ENCODE peak calls at places on chromosomes 5 and 9, in five cellular contexts. One of them, this sample, is unnamed.
A peak's percentile ranks its signal among the peaks of the same experiment; 100 is the strongest.

GRCh38 chr9:95268681-95269080 is 48.8 kb downstream of the FANCC start:
- DNase-seq in IMR-90: peak; percentile 41
- DNase-seq in right atrium auricular region: no peak
- DNase-seq in cardiac muscle cell: peak; percentile 55
- DNase-seq in fibroblast of lung: peak; percentile 63
- DNase-seq in this sample: no peak

GRCh38 chr5:55438931-55439477 is 95.8 kb downstream of the PLPP1 start:
- DNase-seq in IMR-90: peak; percentile 82
- DNase-seq in right atrium auricular region: no peak
- DNase-seq in cardiac muscle cell: peak; percentile 76
- DNase-seq in fibroblast of lung: peak; percentile 87
- DNase-seq in this sample: no peak

GRCh38 chr5:109688647-109688998 is 1.1 kb upstream of the MAN2A1 start:
- DNase-seq in IMR-90: peak; percentile 28
- DNase-seq in right atrium auricular region: no peak
- DNase-seq in cardiac muscle cell: no peak
- DNase-seq in fibroblast of lung: peak; percentile 61
- DNase-seq in this sample: no peak

GRCh38 chr9:130343445-130343918 is 77.9 kb downstream of the HMCN2 start:
- DNase-seq in IMR-90: no peak
- DNase-seq in right atrium auricular region: no peak
- DNase-seq in cardiac muscle cell: no peak
- DNase-seq in fibroblast of lung: no peak
- DNase-seq in this sample: peak; percentile 48

GRCh38 chr9:36298566-36298965 is 40.3 kb upstream of the GNE start:
- DNase-seq in IMR-90: peak; percentile 25
- DNase-seq in right atrium auricular region: no peak
- DNase-seq in cardiac muscle cell: peak; percentile 61
- DNase-seq in fibroblast of lung: no peak
- DNase-seq in this sample: peak; percentile 30

GRCh38 chr5:106093149-106093548 is 1577.6 kb downstream of the EFNA5 start:
- DNase-seq in IMR-90: no peak
- DNase-seq in right atrium auricular region: no peak
- DNase-seq in cardiac muscle cell: no peak
- DNase-seq in fibroblast of lung: no peak
- DNase-seq in this sample: no peak

GRCh38 chr9:86700601-86701000 is 246.7 kb downstream of the GAS1 start:
- DNase-seq in IMR-90: peak; percentile 41
- DNase-seq in right atrium auricular region: peak; percentile 85
- DNase-seq in cardiac muscle cell: peak; percentile 87
- DNase-seq in fibroblast of lung: peak; percentile 61
- DNase-seq in this sample: no peak

GRCh38 chr5:138595396-138595795 is 20.2 kb upstream of the HSPA9 start:
- DNase-seq in IMR-90: no peak
- DNase-seq in right atrium auricular region: no peak
- DNase-seq in cardiac muscle cell: no peak
- DNase-seq in fibroblast of lung: no peak
- DNase-seq in this sample: no peak

GRCh38 chr9:129889936-129890717 is 54.9 kb downstream of the USP20 start:
- DNase-seq in IMR-90: no peak
- DNase-seq in right atrium auricular region: no peak
- DNase-seq in cardiac muscle cell: no peak
- DNase-seq in fibroblast of lung: no peak
- DNase-seq in this sample: no peak

GRCh38 chr9:93452710-93453046 is 703 bp downstream of the FAM120AOS start:
- DNase-seq in IMR-90: no peak
- DNase-seq in right atrium auricular region: no peak
- DNase-seq in cardiac muscle cell: no peak
- DNase-seq in fibroblast of lung: no peak
- DNase-seq in this sample: no peak

GRCh38 chr5:62969409-62970120 is 390.9 kb downstream of the LRRC70 start:
- DNase-seq in IMR-90: no peak
- DNase-seq in right atrium auricular region: no peak
- DNase-seq in cardiac muscle cell: no peak
- DNase-seq in fibroblast of lung: no peak
- DNase-seq in this sample: no peak

GRCh38 chr9:6764570-6765334 is 7.0 kb downstream of the KDM4C start:
- DNase-seq in IMR-90: no peak
- DNase-seq in right atrium auricular region: no peak
- DNase-seq in cardiac muscle cell: no peak
- DNase-seq in fibroblast of lung: no peak
- DNase-seq in this sample: no peak

GRCh38 chr5:10421841-10422691 is 19.6 kb upstream of the ROPN1L start:
- DNase-seq in IMR-90: no peak
- DNase-seq in right atrium auricular region: no peak
- DNase-seq in cardiac muscle cell: peak; percentile 50
- DNase-seq in fibroblast of lung: no peak
- DNase-seq in this sample: no peak

GRCh38 chr9:78122631-78123030 is 91.0 kb upstream of the GNAQ start:
- DNase-seq in IMR-90: no peak
- DNase-seq in right atrium auricular region: no peak
- DNase-seq in cardiac muscle cell: peak; percentile 32
- DNase-seq in fibroblast of lung: no peak
- DNase-seq in this sample: peak; percentile 84

GRCh38 chr5:32504923-32505596 is 60.5 kb upstream of the ZFR start:
- DNase-seq in IMR-90: peak; percentile 94
- DNase-seq in right atrium auricular region: peak; percentile 71
- DNase-seq in cardiac muscle cell: peak; percentile 97
- DNase-seq in fibroblast of lung: peak; percentile 98
- DNase-seq in this sample: no peak

GRCh38 chr5:39376293-39376714 is 12.0 kb upstream of the C9 start:
- DNase-seq in IMR-90: peak; percentile 48
- DNase-seq in right atrium auricular region: no peak
- DNase-seq in cardiac muscle cell: peak; percentile 59
- DNase-seq in fibroblast of lung: peak; percentile 65
- DNase-seq in this sample: peak; percentile 75

GRCh38 chr9:36960575-36960955 is 73.5 kb downstream of the PAX5 start:
- DNase-seq in IMR-90: no peak
- DNase-seq in right atrium auricular region: no peak
- DNase-seq in cardiac muscle cell: no peak
- DNase-seq in fibroblast of lung: no peak
- DNase-seq in this sample: no peak

GRCh38 chr9:135017916-135018915 is 69.3 kb upstream of the OLFM1 start:
- DNase-seq in IMR-90: no peak
- DNase-seq in right atrium auricular region: no peak
- DNase-seq in cardiac muscle cell: no peak
- DNase-seq in fibroblast of lung: no peak
- DNase-seq in this sample: no peak

GRCh38 chr9:99822096-99822595 is 461 bp downstream of the NR4A3 start:
- DNase-seq in IMR-90: no peak
- DNase-seq in right atrium auricular region: no peak
- DNase-seq in cardiac muscle cell: no peak
- DNase-seq in fibroblast of lung: no peak
- DNase-seq in this sample: peak; percentile 50

GRCh38 chr5:145495741-145496140 is 339.4 kb downstream of the PRELID2 start:
- DNase-seq in IMR-90: peak; percentile 94
- DNase-seq in right atrium auricular region: no peak
- DNase-seq in cardiac muscle cell: peak; percentile 73
- DNase-seq in fibroblast of lung: peak; percentile 81
- DNase-seq in this sample: peak; percentile 86

GRCh38 chr5:111635946-111636315 is 121.1 kb downstream of the NREP start:
- DNase-seq in IMR-90: peak; percentile 39
- DNase-seq in right atrium auricular region: no peak
- DNase-seq in cardiac muscle cell: peak; percentile 67
- DNase-seq in fibroblast of lung: peak; percentile 80
- DNase-seq in this sample: no peak

GRCh38 chr5:153350192-153350883 is 140.1 kb upstream of the GRIA1 start:
- DNase-seq in IMR-90: no peak
- DNase-seq in right atrium auricular region: no peak
- DNase-seq in cardiac muscle cell: no peak
- DNase-seq in fibroblast of lung: no peak
- DNase-seq in this sample: no peak

GRCh38 chr5:74282495-74282894 is 358.0 kb downstream of the ENC1 start:
- DNase-seq in IMR-90: no peak
- DNase-seq in right atrium auricular region: no peak
- DNase-seq in cardiac muscle cell: no peak
- DNase-seq in fibroblast of lung: no peak
- DNase-seq in this sample: no peak

GRCh38 chr9:137454506-137455360 is 4.4 kb downstream of the NSMF start:
- DNase-seq in IMR-90: no peak
- DNase-seq in right atrium auricular region: no peak
- DNase-seq in cardiac muscle cell: no peak
- DNase-seq in fibroblast of lung: peak; percentile 32
- DNase-seq in this sample: no peak

GRCh38 chr5:168667301-168667859 is 88.2 kb upstream of the PANK3 start:
- DNase-seq in IMR-90: no peak
- DNase-seq in right atrium auricular region: no peak
- DNase-seq in cardiac muscle cell: no peak
- DNase-seq in fibroblast of lung: no peak
- DNase-seq in this sample: no peak

GRCh38 chr9:127876026-127876763 is 1.3 kb downstream of the AK1 start:
- DNase-seq in IMR-90: no peak
- DNase-seq in right atrium auricular region: no peak
- DNase-seq in cardiac muscle cell: no peak
- DNase-seq in fibroblast of lung: no peak
- DNase-seq in this sample: no peak

GRCh38 chr5:150075806-150076205 is 10.5 kb downstream of the CSF1R start:
- DNase-seq in IMR-90: no peak
- DNase-seq in right atrium auricular region: peak; percentile 50
- DNase-seq in cardiac muscle cell: no peak
- DNase-seq in fibroblast of lung: no peak
- DNase-seq in this sample: no peak

GRCh38 chr9:109399258-109399767 is 78.5 kb upstream of the EPB41L4B start:
- DNase-seq in IMR-90: no peak
- DNase-seq in right atrium auricular region: no peak
- DNase-seq in cardiac muscle cell: no peak
- DNase-seq in fibroblast of lung: no peak
- DNase-seq in this sample: no peak

GRCh38 chr5:101174981-101175380 is 271.9 kb upstream of the ST8SIA4 start:
- DNase-seq in IMR-90: no peak
- DNase-seq in right atrium auricular region: no peak
- DNase-seq in cardiac muscle cell: no peak
- DNase-seq in fibroblast of lung: no peak
- DNase-seq in this sample: no peak

GRCh38 chr5:1105350-1106265 is 6.3 kb downstream of the SLC12A7 start:
- DNase-seq in IMR-90: no peak
- DNase-seq in right atrium auricular region: no peak
- DNase-seq in cardiac muscle cell: no peak
- DNase-seq in fibroblast of lung: no peak
- DNase-seq in this sample: no peak

GRCh38 chr9:98584059-98584458 is 124.7 kb downstream of the GABBR2 start:
- DNase-seq in IMR-90: no peak
- DNase-seq in right atrium auricular region: no peak
- DNase-seq in cardiac muscle cell: peak; percentile 5
- DNase-seq in fibroblast of lung: no peak
- DNase-seq in this sample: no peak

GRCh38 chr5:57066921-57067914 is 106.6 kb upstream of the GPBP1 start:
- DNase-seq in IMR-90: peak; percentile 32
- DNase-seq in right atrium auricular region: no peak
- DNase-seq in cardiac muscle cell: no peak
- DNase-seq in fibroblast of lung: peak; percentile 34
- DNase-seq in this sample: no peak
- H3K27ac ChIP-seq in IMR-90: no peak overlapping the region
- H3K27ac ChIP-seq in right atrium auricular region: no peak overlapping the region
- H3K27ac ChIP-seq in cardiac muscle cell: no peak overlapping the region
- H3K27ac ChIP-seq in fibroblast of lung: no peak overlapping the region
- H3K27ac ChIP-seq in this sample: no peak overlapping the region

GRCh38 chr5:140205952-140206351 is 31.0 kb downstream of the CYSTM1 start:
- DNase-seq in IMR-90: no peak
- DNase-seq in right atrium auricular region: no peak
- DNase-seq in cardiac muscle cell: no peak
- DNase-seq in fibroblast of lung: no peak
- DNase-seq in this sample: no peak
- TF ChIP-seq CTCF in IMR-90: no peak
- TF ChIP-seq CTCF in right atrium auricular region: no peak
- TF ChIP-seq CTCF in cardiac muscle cell: peak; percentile 2
- TF ChIP-seq CTCF in fibroblast of lung: no peak
- TF ChIP-seq CTCF in this sample: no peak

DNA sequence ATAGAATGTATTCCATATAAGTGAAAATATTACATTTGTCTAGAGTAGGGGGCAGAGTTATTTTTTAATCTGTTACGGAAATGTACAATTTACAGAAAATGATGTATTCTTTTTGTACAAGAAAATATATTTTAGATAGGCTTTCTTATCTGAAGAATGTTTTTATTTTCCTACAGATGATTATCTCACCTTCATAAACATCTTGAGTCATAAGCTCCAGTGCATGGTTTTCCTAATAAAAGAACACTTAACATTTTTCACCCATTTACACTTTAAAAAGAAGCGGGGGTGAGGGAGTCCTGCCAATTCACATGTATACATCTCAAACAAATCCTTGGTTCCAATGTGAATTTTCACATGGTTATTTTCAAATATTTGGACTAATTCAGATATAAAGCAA is 85.0 kb downstream of the MLLT3 start:
- DNase-seq in IMR-90: no peak
- DNase-seq in right atrium auricular region: no peak
- DNase-seq in cardiac muscle cell: no peak
- DNase-seq in fibroblast of lung: no peak
- DNase-seq in this sample: no peak
- H3K27ac ChIP-seq in IMR-90: no peak overlapping the region
- H3K27ac ChIP-seq in right atrium auricular region: no peak overlapping the region
- H3K27ac ChIP-seq in cardiac muscle cell: no peak overlapping the region
- H3K27ac ChIP-seq in fibroblast of lung: no peak overlapping the region
- H3K27ac ChIP-seq in this sample: no peak overlapping the region

GRCh38 chr9:89621031-89621430 is 16.2 kb downstream of the GADD45G start:
- DNase-seq in IMR-90: no peak
- DNase-seq in right atrium auricular region: no peak
- DNase-seq in cardiac muscle cell: no peak
- DNase-seq in fibroblast of lung: no peak
- DNase-seq in this sample: no peak

GRCh38 chr9:89617978-89618377 is 13.2 kb downstream of the GADD45G start:
- DNase-seq in IMR-90: no peak
- DNase-seq in right atrium auricular region: no peak
- DNase-seq in cardiac muscle cell: no peak
- DNase-seq in fibroblast of lung: no peak
- DNase-seq in this sample: no peak

GRCh38 chr9:89619739-89620138 is 14.9 kb downstream of the GADD45G start:
- DNase-seq in IMR-90: no peak
- DNase-seq in right atrium auricular region: no peak
- DNase-seq in cardiac muscle cell: no peak
- DNase-seq in fibroblast of lung: no peak
- DNase-seq in this sample: no peak

GRCh38 chr9:89616411-89616810 is 11.6 kb downstream of the GADD45G start:
- DNase-seq in IMR-90: no peak
- DNase-seq in right atrium auricular region: no peak
- DNase-seq in cardiac muscle cell: no peak
- DNase-seq in fibroblast of lung: no peak
- DNase-seq in this sample: no peak

GRCh38 chr9:89619019-89619418 is 14.2 kb downstream of the GADD45G start:
- DNase-seq in IMR-90: no peak
- DNase-seq in right atrium auricular region: no peak
- DNase-seq in cardiac muscle cell: no peak
- DNase-seq in fibroblast of lung: no peak
- DNase-seq in this sample: no peak
- TF ChIP-seq CTCF in IMR-90: no peak
- TF ChIP-seq CTCF in right atrium auricular region: no peak
- TF ChIP-seq CTCF in cardiac muscle cell: no peak
- TF ChIP-seq CTCF in fibroblast of lung: no peak
- TF ChIP-seq CTCF in this sample: no peak